ENCODE peak calls at places on chromosomes 4 and X, in ten cellular contexts. B is non-pigmented ciliary epithelial cell; N is activated T-helper 2 cell treated with anti-CD3 and anti-CD28 coated beads, Interferon-gamma antibody, Interleukin-2, Interleukin-4, amounts not matched to agents 10 μg/mL and 5 μg/mL and 100 μg/mL, durations not matched to agents 14 hours and 24 hours and 36 hours; R is tibial nerve; V is iris pigment epithelial cell; O is T follicular helper cell; U is AML-193; Z is M059J; Y is AG20443; F is GDM1. E is an unnamed sample.

GRCh38 chrX:150773117-150773516 is 79.9 kb downstream of the MTMR1 start:
- DNase-seq in V (no peak), Z (no peak), O (no peak), U (no peak), Y (no peak), R (no peak), N (no peak), F (no peak), B (no peak), E (no peak)

GRCh38 chrX:20026278-20026677 is 35.4 kb upstream of the BCLAF3 start:
- DNase-seq in N (no peak), V (peak), U (no peak), B (peak), Z (peak), F (no peak), R (no peak), Y (no peak), O (no peak), E (peak)

GRCh38 chrX:44312421-44312820 is 31.1 kb downstream of the EFHC2 start:
- DNase-seq in O (no peak), V (no peak), Z (no peak), B (no peak), Y (no peak), R (no peak), U (no peak), F (no peak), N (no peak), E (no peak)

GRCh38 chrX:48466696-48467095 is 3.4 kb downstream of the SLC38A5 start:
- DNase-seq in Y (no peak), F (no peak), O (no peak), V (no peak), N (no peak), R (no peak), B (no peak), Z (no peak), U (no peak), E (no peak)

GRCh38 chrX:13996650-13997049 is 33.0 kb downstream of the GEMIN8 start:
- DNase-seq in N (no peak), B (no peak), Y (no peak), O (no peak), U (no peak), F (no peak), Z (no peak), R (no peak), V (no peak), E (no peak)

GRCh38 chr4:69759189-69759604 is 1.2 kb downstream of the SULT1B1 start:
- DNase-seq in N (no peak), F (no peak), R (no peak), O (no peak), Y (no peak), B (no peak), V (peak), U (no peak), Z (no peak), E (peak)

GRCh38 chrX:9055354-9055753 is 21.4 kb upstream of the FAM9B start:
- DNase-seq in Y (no peak), F (peak), O (no peak), N (no peak), B (no peak), R (no peak), V (no peak), Z (no peak), U (peak), E (no peak)

GRCh38 chr4:138775890-138776289 is 239.7 kb upstream of the NOCT start:
- DNase-seq in V (peak), F (no peak), N (no peak), U (peak), Z (no peak), B (no peak), O (no peak), Y (peak), R (no peak), E (no peak)

GRCh38 chr4:145840162-145840768 is 98.4 kb downstream of the ZNF827 start:
- DNase-seq in Y (peak), V (peak), R (no peak), O (no peak), N (no peak), B (no peak), Z (peak), F (peak), U (peak), E (peak)

GRCh38 chr4:10080874-10081606 is 35.6 kb downstream of the WDR1 start:
- DNase-seq in Z (no peak), Y (no peak), O (no peak), V (no peak), U (no peak), R (peak), B (no peak), N (no peak), F (no peak), E (no peak)

GRCh38 chr4:13538427-13538973 is 5.8 kb downstream of the NKX3-2 start:
- DNase-seq in R (no peak), V (no peak), O (no peak), F (no peak), Y (no peak), N (no peak), U (no peak), B (no peak), Z (no peak), E (no peak)

GRCh38 chrX:13085533-13085932 is 41.1 kb upstream of the FAM9C start:
- DNase-seq in Y (no peak), O (peak), B (no peak), F (peak), U (peak), N (peak), V (no peak), Z (no peak), R (no peak), E (no peak)

GRCh38 chr4:83208776-83209365 is 75.7 kb downstream of the COQ2 start:
- DNase-seq in Z (no peak), Y (peak), R (no peak), F (no peak), N (no peak), O (no peak), V (no peak), U (no peak), B (no peak), E (no peak)

GRCh38 chr4:15003891-15004700 is 1.8 kb downstream of the CPEB2 start:
- DNase-seq in Z (peak), R (peak), B (no peak), F (peak), U (no peak), V (peak), N (peak), O (peak), Y (peak), E (peak)

GRCh38 chrX:10104958-10105658 is 51.7 kb upstream of the CLCN4 start:
- DNase-seq in F (no peak), N (no peak), B (no peak), Z (no peak), U (no peak), R (no peak), Y (no peak), V (no peak), O (no peak), E (no peak)

GRCh38 chr4:173012608-173013007 is 156.0 kb upstream of the GALNT7 start:
- DNase-seq in F (no peak), U (no peak), V (no peak), R (no peak), Z (no peak), B (no peak), N (no peak), O (no peak), Y (no peak), E (no peak)

GRCh38 chr4:181728567-181728966 is 514.6 kb upstream of the TENM3 start:
- DNase-seq in Z (peak), N (no peak), F (no peak), O (no peak), U (no peak), Y (no peak), R (no peak), B (no peak), V (no peak), E (peak)

GRCh38 chr4:168713193-168713592 is 216.3 kb downstream of the PALLD start:
- DNase-seq in V (no peak), R (no peak), O (no peak), F (no peak), N (no peak), B (no peak), Z (no peak), Y (no peak), U (no peak), E (no peak)

GRCh38 chrX:13808293-13808692 is 8.6 kb downstream of the GPM6B start:
- DNase-seq in R (no peak), Z (no peak), F (no peak), V (no peak), O (no peak), N (no peak), B (no peak), U (no peak), Y (no peak), E (no peak)

GRCh38 chr4:169657470-169658107 is 37.2 kb downstream of the CLCN3 start:
- DNase-seq in F (no peak), B (no peak), N (no peak), V (no peak), U (no peak), Z (no peak), R (no peak), Y (no peak), O (no peak), E (no peak)

GRCh38 chrX:100895365-100896075 is 21.4 kb upstream of the NOX1 start:
- DNase-seq in U (no peak), R (no peak), B (no peak), V (peak), F (peak), Z (peak), Y (peak), O (no peak), N (peak), E (peak)

GRCh38 chrX:74421181-74422028 is at the start of gene SLC16A2:
- DNase-seq in O (no peak), V (peak), U (no peak), R (peak), B (no peak), F (no peak), Z (peak), Y (peak), N (peak), E (peak)

GRCh38 chr4:143743591-143743990 is 43.1 kb upstream of the FREM3 start:
- DNase-seq in O (no peak), Z (no peak), B (no peak), F (no peak), U (no peak), N (no peak), R (no peak), Y (no peak), V (no peak), E (no peak)

GRCh38 chrX:16205840-16206239 is 38.6 kb downstream of the MAGEB17 start:
- DNase-seq in V (no peak), N (no peak), Z (no peak), R (no peak), U (no peak), F (no peak), B (no peak), O (no peak), Y (peak), E (no peak)

GRCh38 chr4:128393111-128393704 is 105.6 kb upstream of the PGRMC2 start:
- DNase-seq in V (peak), F (no peak), O (no peak), R (no peak), N (no peak), Y (no peak), B (no peak), U (no peak), Z (peak), E (peak)

GRCh38 chr4:26441110-26441509 is 49.2 kb downstream of the CCKAR start:
- DNase-seq in F (no peak), N (no peak), U (no peak), V (peak), Z (peak), O (no peak), B (no peak), Y (peak), R (no peak), E (peak)

GRCh38 chrX:134706138-134706537 is 47.9 kb upstream of the PLAC1 start:
- DNase-seq in B (no peak), U (no peak), Z (no peak), F (no peak), V (no peak), Y (no peak), N (no peak), R (no peak), O (no peak), E (no peak)

GRCh38 chr4:1285790-1286553 is 3.7 kb upstream of the MAEA start:
- DNase-seq in R (no peak), Y (no peak), F (no peak), V (no peak), B (no peak), N (peak), Z (peak), U (peak), O (no peak), E (no peak)

GRCh38 chr4:152408514-152409327 is 127.2 kb downstream of the FBXW7 start:
- DNase-seq in B (peak), F (peak), O (no peak), V (peak), Y (peak), N (no peak), R (no peak), Z (peak), U (peak), E (peak)

GRCh38 chr4:141560056-141560455 is 76.3 kb upstream of the IL15 start:
- DNase-seq in N (no peak), R (no peak), U (no peak), Z (no peak), B (no peak), O (no peak), Y (no peak), F (no peak), V (peak), E (no peak)

GRCh38 chrX:120664081-120664480 is 34.2 kb upstream of the C1GALT1C1 start:
- DNase-seq in R (no peak), V (peak), Y (no peak), B (no peak), U (peak), F (no peak), N (no peak), O (no peak), Z (peak), E (peak)

GRCh38 chrX:148416931-148417330 is 83.5 kb upstream of the AFF2 start:
- DNase-seq in O (no peak), B (no peak), F (no peak), N (no peak), R (no peak), Z (peak), V (peak), U (no peak), Y (peak), E (peak)

GRCh38 chrX:103398321-103398937 is 22.1 kb downstream of the BEX3 start:
- DNase-seq in V (peak), Z (peak), N (no peak), B (peak), O (no peak), R (no peak), U (peak), F (no peak), Y (peak), E (peak)

GRCh38 chr4:154329268-154329858 is 162.2 kb downstream of the DCHS2 start:
- DNase-seq in U (peak), Y (peak), V (peak), O (no peak), R (no peak), N (no peak), B (no peak), F (no peak), Z (peak), E (peak)

GRCh38 chrX:133980832-133981588 is 4.4 kb downstream of the GPC3 start:
- DNase-seq in F (no peak), Z (no peak), U (no peak), R (no peak), O (no peak), V (no peak), N (no peak), B (no peak), Y (no peak), E (no peak)

GRCh38 chr4:106868381-106869035 is 167.6 kb downstream of the DKK2 start:
- DNase-seq in R (no peak), Z (peak), N (no peak), F (no peak), B (no peak), Y (peak), U (no peak), V (peak), O (no peak), E (peak)

GRCh38 chr4:77581724-77582123 is 23.9 kb upstream of the CXCL13 start:
- DNase-seq in F (no peak), B (no peak), O (no peak), V (no peak), Z (no peak), R (no peak), U (no peak), N (no peak), Y (no peak), E (peak)